ENCODE peak calls at places on chromosomes 12 and 14, in four cellular contexts. C is left kidney; U is GM23338; I is stimulated activated naive CD8-positive, alpha-beta T cell treated with anti-CD3 and anti-CD28 coated beads, Interleukin-15, Interleukin-2, amounts not matched to agents 100 U/mL and 50 U/mL, for 24 hours. V is an unnamed sample.

GRCh38 chr12:43742106-43742505 is 16.5 kb downstream of the PUS7L start:
- DNase-seq in C (no peak), U (no peak), I (no peak), V (no peak)

GRCh38 chr12:11827096-11827841 is 177.8 kb downstream of the ETV6 start:
- DNase-seq in C (peak; percentile 74), U (peak; percentile 75), I (no peak), V (no peak)

GRCh38 chr12:110543965-110544364 is 39.2 kb downstream of the PPTC7 start:
- DNase-seq in C (no peak), U (no peak), I (no peak), V (no peak)

GRCh38 chr12:110015132-110015531 is 15.9 kb downstream of the ANKRD13A start:
- DNase-seq in C (no peak), U (no peak), I (no peak), V (no peak)

GRCh38 chr14:64464695-64465094 is 604 bp upstream of the AKAP5 start:
- DNase-seq in C (peak; percentile 51), U (peak; percentile 54), I (no peak), V (no peak)

GRCh38 chr14:97878206-97878605 is 1081.0 kb downstream of the VRK1 start:
- DNase-seq in C (no peak), U (no peak), I (no peak), V (no peak)

GRCh38 chr12:124545508-124546418 is 21.6 kb downstream of the NCOR2 start:
- DNase-seq in C (peak; percentile 27), U (no peak), I (peak; percentile 68), V (no peak)

GRCh38 chr14:43116341-43116740 is 1390.7 kb downstream of the FSCB start:
- DNase-seq in C (peak; percentile 12), U (no peak), I (no peak), V (no peak)

GRCh38 chr12:124486346-124486963 is 81.0 kb downstream of the NCOR2 start:
- DNase-seq in C (no peak), U (no peak), I (no peak), V (no peak)

GRCh38 chr14:54529811-54530210 is 20.1 kb downstream of the CGRRF1 start:
- DNase-seq in C (no peak), U (no peak), I (no peak), V (no peak)

GRCh38 chr12:75260316-75260715 is 50.7 kb upstream of the KCNC2 start:
- DNase-seq in C (no peak), U (no peak), I (no peak), V (no peak)

GRCh38 chr14:24694680-24695079 is 60.7 kb upstream of the GZMB start:
- DNase-seq in C (no peak), U (no peak), I (peak; percentile 31), V (no peak)

GRCh38 chr12:3035815-3036702 is 41.1 kb upstream of the TSPAN9 start:
- DNase-seq in C (peak; percentile 30), U (peak; percentile 42), I (no peak), V (no peak)

GRCh38 chr12:12226187-12226586 is 40.7 kb downstream of the LRP6 start:
- DNase-seq in C (no peak), U (no peak), I (no peak), V (no peak)

GRCh38 chr14:105193916-105194782 is 13.0 kb upstream of the NUDT14 start:
- DNase-seq in C (no peak), U (no peak), I (peak; percentile 52), V (no peak)

GRCh38 chr12:52514471-52515318 is 5.5 kb downstream of the KRT5 start:
- DNase-seq in C (no peak), U (no peak), I (no peak), V (no peak)

GRCh38 chr12:110733857-110734373 is 8.8 kb downstream of the PPP1CC start:
- DNase-seq in C (no peak), U (no peak), I (no peak), V (no peak)

GRCh38 chr12:122858171-122858570 is 22.9 kb downstream of the HIP1R start:
- DNase-seq in C (no peak), U (no peak), I (no peak), V (no peak)

GRCh38 chr14:49879683-49880204 is 13.1 kb upstream of the ARF6 start:
- DNase-seq in C (peak; percentile 76), U (peak; percentile 92), I (peak; percentile 62), V (no peak)

GRCh38 chr14:96673706-96674105 is 123.5 kb upstream of the VRK1 start:
- DNase-seq in C (no peak), U (no peak), I (no peak), V (no peak)

GRCh38 chr14:100104523-100105300 is 39.5 kb downstream of the EVL start:
- DNase-seq in C (no peak), U (peak; percentile 19), I (no peak), V (no peak)

GRCh38 chr12:96501139-96501741 is 11.9 kb downstream of the CFAP54 start:
- DNase-seq in C (no peak), U (peak; percentile 45), I (peak; percentile 33), V (no peak)

GRCh38 chr12:75959506-75959905 is 72.1 kb downstream of the PHLDA1 start:
- DNase-seq in C (no peak), U (no peak), I (no peak), V (no peak)

GRCh38 chr12:108592033-108592909 is 5.6 kb downstream of the TMEM119 start:
- DNase-seq in C (no peak), U (no peak), I (no peak), V (no peak)

GRCh38 chr12:55932546-55932919 is 1.6 kb downstream of the DGKA start:
- DNase-seq in C (peak; percentile 26), U (no peak), I (peak; percentile 44), V (no peak)

GRCh38 chr12:108768591-108769500 is 37.5 kb upstream of the CORO1C start:
- DNase-seq in C (peak; percentile 70), U (peak; percentile 80), I (peak; percentile 45), V (no peak)

GRCh38 chr12:133130808-133131128 is 341 bp downstream of the ZNF10 start:
- DNase-seq in C (no peak), U (no peak), I (peak; percentile 53), V (peak; percentile 50)

GRCh38 chr12:131102991-131103609 is 149.4 kb downstream of the ADGRD1 start:
- DNase-seq in C (peak; percentile 64), U (no peak), I (no peak), V (peak; percentile 31)

GRCh38 chr12:85949253-85949652 is 75.2 kb downstream of the NTS start:
- DNase-seq in C (no peak), U (peak; percentile 83), I (no peak), V (no peak)

GRCh38 chr12:132422057-132423043 is 67.6 kb upstream of the FBRSL1 start:
- DNase-seq in C (peak; percentile 75), U (peak; percentile 55), I (no peak), V (no peak)

GRCh38 chr14:67232631-67233030 is 8.6 kb upstream of the PALS1 start:
- DNase-seq in C (no peak), U (no peak), I (no peak), V (no peak)

V was measured in dorsolateral prefrontal cortex.